ENCODE peak calls at places on chromosomes 3 and 15, in four cellular contexts. I is IMR-90, O is HCT116, Y is neural progenitor cell. W is an unnamed sample. For H3K4me1, the result is how much of the 10 kb centered on the place peaks cover.

GRCh38 chr3:195104340-195104739 is 166.6 kb downstream of the XXYLT1 start:
- DNase-seq in Y (no peak), O (no peak), I (no peak), W (no peak)

GRCh38 chr3:143608966-143609365 is 239.3 kb downstream of the SLC9A9 start:
- DNase-seq in Y (no peak), O (no peak), I (peak), W (peak)

GRCh38 chr3:159911011-159911663 is 77.5 kb upstream of the IL12A start:
- DNase-seq in I (no peak), O (no peak), Y (no peak), W (no peak)

GRCh38 chr3:23653647-23654525 is 151.9 kb upstream of the UBE2E1 start:
- DNase-seq in O (no peak), Y (no peak), I (no peak), W (no peak)

GRCh38 chr3:151195818-151196217 is 7.2 kb downstream of the GPR171 start:
- DNase-seq in I (no peak), O (no peak), Y (no peak), W (no peak)

GRCh38 chr3:28912120-28912885 is 368.6 kb upstream of the RBMS3 start:
- DNase-seq in Y (no peak), O (no peak), I (peak), W (no peak)

GRCh38 chr3:52408466-52408865 is 36.4 kb downstream of the SEMA3G start:
- DNase-seq in O (no peak), Y (no peak), I (no peak), W (no peak)

GRCh38 chr3:66023254-66023653 is 15.5 kb downstream of the MAGI1 start:
- DNase-seq in Y (no peak), I (no peak), O (no peak), W (no peak)

GRCh38 chr3:171061749-171062148 is 35.2 kb upstream of the SLC2A2 start:
- DNase-seq in O (no peak), I (no peak), Y (no peak), W (no peak)

GRCh38 chr3:5017953-5018531 is 38.8 kb downstream of the BHLHE40 start:
- DNase-seq in Y (peak), I (no peak), O (no peak), W (peak)

GRCh38 chr15:85550283-85550682 is 169.9 kb downstream of the AKAP13 start:
- DNase-seq in Y (no peak), I (no peak), O (no peak), W (no peak)

GRCh38 chr15:70530035-70530499 is 233.3 kb downstream of the UACA start:
- DNase-seq in I (no peak), O (no peak), Y (no peak), W (no peak)

GRCh38 chr3:170470063-170471006 is 51.7 kb downstream of the CLDN11 start:
- DNase-seq in Y (no peak), O (no peak), I (peak), W (peak)

DNA sequence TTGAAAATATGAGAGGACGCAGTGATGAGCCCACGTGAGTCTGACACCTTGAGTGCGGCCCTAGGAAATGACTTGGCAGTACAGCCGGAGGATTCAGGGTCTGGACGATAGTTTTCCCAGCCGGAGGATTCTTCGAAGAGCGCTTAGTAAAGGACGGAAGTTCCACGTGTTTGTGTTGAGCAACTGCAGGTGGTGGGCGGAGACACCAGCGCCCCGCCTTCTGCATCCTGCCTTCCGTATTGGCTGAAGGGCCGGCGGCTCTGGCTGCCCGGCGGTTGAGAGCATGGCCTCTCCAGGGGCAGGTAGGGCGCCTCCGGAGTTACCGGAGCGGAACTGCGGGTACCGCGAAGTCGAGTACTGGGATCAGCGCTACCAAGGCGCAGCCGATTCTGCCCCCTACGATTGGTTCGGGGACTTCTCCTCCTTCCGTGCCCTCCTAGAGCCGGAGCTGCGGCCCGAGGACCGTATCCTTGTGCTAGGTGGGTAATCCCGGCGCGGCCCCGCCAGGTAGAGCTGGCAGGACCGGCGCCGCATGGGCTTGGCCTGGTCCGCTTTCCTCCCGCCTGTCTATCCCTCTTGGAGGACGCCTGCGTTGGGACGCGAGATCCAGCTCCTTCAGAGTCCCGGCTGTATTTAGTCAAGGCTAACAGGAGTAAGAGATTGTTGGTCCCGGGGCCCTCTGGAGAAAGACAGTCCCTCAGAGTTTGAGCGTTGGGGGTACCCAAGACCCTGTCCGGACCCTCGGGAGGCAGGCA is at the start of gene EEF1AKMT4:
- DNase-seq in O (peak), Y (peak), I (peak), W (peak)
- H3K4me1 ChIP-seq in O (under half), Y (under half), I (under half), W (under half)

GRCh38 chr3:72298201-72299155 is 513.5 kb upstream of the PROK2 start:
- DNase-seq in Y (no peak), I (no peak), O (no peak), W (no peak)
- H3K9ac ChIP-seq in Y (no peak), I (no peak), O (no peak), W (no peak)

DNA sequence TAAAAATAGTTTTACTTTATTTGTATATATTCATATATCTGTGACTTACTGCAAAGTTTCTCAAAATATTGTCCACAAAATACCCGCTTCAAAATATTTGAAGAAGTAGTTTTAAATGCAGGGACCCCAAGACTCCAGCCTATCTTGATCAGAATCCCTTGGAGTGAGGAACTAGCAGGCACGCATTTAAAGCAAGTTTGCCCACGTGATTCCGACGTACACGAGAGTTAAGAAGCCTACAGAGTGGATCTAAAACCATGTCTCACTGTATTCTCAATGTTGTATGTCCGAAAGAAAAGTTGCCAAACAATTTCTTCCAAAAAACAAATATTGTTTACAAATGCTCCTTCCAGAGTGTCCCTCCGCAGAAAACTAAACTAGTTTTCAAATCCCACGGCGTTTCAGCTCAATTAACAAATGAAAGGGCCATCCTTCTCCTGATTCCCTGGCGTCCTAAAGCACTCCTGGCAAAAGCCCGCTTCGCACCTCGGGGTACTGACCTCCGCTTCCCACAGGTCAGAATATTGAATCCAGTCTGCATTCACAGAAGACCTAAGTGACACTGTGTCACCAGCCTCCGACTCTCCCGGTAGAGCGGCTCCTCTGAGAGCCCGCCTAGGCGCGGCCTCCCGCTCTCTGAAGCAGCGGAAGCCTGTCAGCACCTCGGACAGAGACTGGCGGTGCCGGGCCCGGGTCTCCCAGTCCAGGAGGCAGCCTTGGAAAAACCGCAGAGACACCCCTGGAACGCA is 1.5 kb downstream of the GABRB3 start:
- DNase-seq in I (no peak), Y (peak), O (no peak), W (peak)
- H3K4me3 ChIP-seq in I (no peak), Y (peak), O (no peak), W (peak)

DNA sequence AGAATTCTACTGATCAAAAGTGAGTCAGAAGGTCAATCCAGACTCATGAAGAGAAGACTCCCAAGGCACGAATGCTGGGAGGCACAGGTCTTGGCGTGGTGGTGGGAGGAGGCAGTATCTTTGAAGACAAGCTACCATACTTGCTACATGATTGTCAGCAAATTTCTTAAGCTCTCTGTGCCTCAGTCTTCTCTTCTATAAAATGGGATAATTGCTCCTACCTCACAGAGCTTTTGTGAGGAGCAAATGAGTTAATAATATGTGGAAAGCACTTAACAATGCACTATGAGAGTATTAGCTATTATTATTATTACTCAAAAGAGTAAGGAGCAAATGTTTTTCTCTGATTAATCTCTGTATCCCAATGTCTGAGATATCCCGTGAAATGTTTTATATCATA is 36.2 kb downstream of the EHD4 start:
- DNase-seq in O (no peak), I (no peak), Y (no peak), W (no peak)
- H3K4me1 ChIP-seq in O (half or more), I (under half), Y (under half), W (under half)

GRCh38 chr15:97963779-97964178 is 3.3 kb downstream of the ARRDC4 start:
- DNase-seq in O (no peak), Y (no peak), I (no peak), W (no peak)
- H3K9ac ChIP-seq in O (no peak), Y (no peak), I (no peak), W (no peak)

GRCh38 chr15:59321000-59321689 is 51.5 kb downstream of the MYO1E start:
- DNase-seq in Y (no peak), I (no peak), O (no peak), W (no peak)
- H3K4me3 ChIP-seq in Y (no peak), I (no peak), O (no peak), W (no peak)

DNA sequence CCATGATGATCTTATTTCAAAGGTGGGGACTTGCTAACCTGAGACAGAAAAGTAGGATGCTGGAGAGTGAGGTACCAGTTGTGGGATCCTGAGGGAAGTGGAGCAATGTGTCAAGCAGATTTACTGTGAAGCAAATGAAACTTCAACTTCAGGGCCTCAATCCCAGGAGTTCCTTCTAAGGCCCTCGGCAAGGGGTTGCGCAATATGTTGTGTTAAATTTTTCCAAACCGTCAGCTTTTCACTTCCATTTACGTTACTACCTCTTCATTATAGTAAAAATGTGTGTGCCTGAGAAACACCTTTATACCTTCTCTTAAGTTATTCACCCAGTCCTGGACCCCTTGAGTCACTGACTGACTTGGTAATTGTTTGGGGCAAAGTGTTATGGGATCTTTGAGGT is 42.5 kb upstream of the KCNH8 start:
- DNase-seq in O (no peak), Y (no peak), I (no peak), W (no peak)
- H3K4me1 ChIP-seq in O (under half), Y (under half), I (under half), W (under half)

GRCh38 chr3:53478166-53478830 is 16.1 kb upstream of the CACNA1D start:
- DNase-seq in I (no peak), O (no peak), Y (no peak), W (no peak)
- H3K9ac ChIP-seq in I (no peak), O (no peak), Y (no peak), W (no peak)